ENCODE peak calls at places on chromosomes 7 and 10, in seven cellular contexts. U, H, V, C, S, A and I are unnamed samples.

GRCh38 chr10:112226439-112227248 is 43.1 kb upstream of the GPAM start:
- DNase-seq in U (no peak), H (no peak), V (no peak), C (no peak), S (no peak), A (no peak), I (peak)

GRCh38 chr10:122468923-122469781 is 7.8 kb downstream of the HTRA1 start:
- DNase-seq in U (no peak), H (no peak), V (no peak), C (peak), S (no peak), A (no peak), I (no peak)

GRCh38 chr10:110448682-110449418 is 48.9 kb upstream of the DUSP5 start:
- DNase-seq in U (no peak), H (no peak), V (no peak), C (no peak), S (no peak), A (no peak), I (no peak)

GRCh38 chr7:2466675-2467074 is 9.5 kb downstream of the GRIFIN start:
- DNase-seq in U (no peak), H (no peak), V (no peak), C (no peak), S (no peak), A (no peak), I (no peak)

GRCh38 chr7:20280475-20281351 is 50.0 kb upstream of the ITGB8 start:
- DNase-seq in U (no peak), H (no peak), V (no peak), C (peak), S (no peak), A (no peak), I (no peak)

GRCh38 chr7:17144313-17144712 is 154.1 kb upstream of the AHR start:
- DNase-seq in U (no peak), H (peak), V (no peak), C (peak), S (no peak), A (no peak), I (no peak)

GRCh38 chr7:50821457-50821977 is 38.8 kb upstream of the GRB10 start:
- DNase-seq in U (no peak), H (no peak), V (no peak), C (peak), S (no peak), A (no peak), I (no peak)

GRCh38 chr10:88114368-88114767 is 250.9 kb downstream of the PTEN start:
- DNase-seq in U (peak), H (peak), V (no peak), C (peak), S (no peak), A (peak), I (peak)

GRCh38 chr7:141737118-141737835 is 881 bp upstream of the SSBP1 start:
- DNase-seq in U (no peak), H (peak), V (no peak), C (no peak), S (no peak), A (no peak), I (no peak)

GRCh38 chr7:107661865-107662379 is 1.3 kb downstream of the SLC26A4 start:
- DNase-seq in U (peak), H (no peak), V (no peak), C (no peak), S (no peak), A (no peak), I (no peak)

GRCh38 chr10:88657901-88658300 is 6.3 kb upstream of the LIPF start:
- DNase-seq in U (no peak), H (no peak), V (no peak), C (peak), S (no peak), A (no peak), I (no peak)

GRCh38 chr7:12146813-12147212 is 64.3 kb upstream of the TMEM106B start:
- DNase-seq in U (peak), H (no peak), V (no peak), C (no peak), S (no peak), A (no peak), I (no peak)

GRCh38 chr7:151010002-151010306 is 14.3 kb downstream of the ATG9B start:
- DNase-seq in U (no peak), H (no peak), V (no peak), C (no peak), S (no peak), A (no peak), I (no peak)

GRCh38 chr10:35390441-35390840 is 54.1 kb downstream of the CCNY start:
- DNase-seq in U (no peak), H (no peak), V (no peak), C (no peak), S (no peak), A (no peak), I (no peak)

GRCh38 chr10:47299611-47299988 is 397 bp upstream of the GDF10 start:
- DNase-seq in U (no peak), H (no peak), V (no peak), C (no peak), S (no peak), A (no peak), I (no peak)
- H3K4me3 ChIP-seq in U (peak), H (no peak), V (peak), C (no peak), S (peak), A (peak), I (no peak)

DNA sequence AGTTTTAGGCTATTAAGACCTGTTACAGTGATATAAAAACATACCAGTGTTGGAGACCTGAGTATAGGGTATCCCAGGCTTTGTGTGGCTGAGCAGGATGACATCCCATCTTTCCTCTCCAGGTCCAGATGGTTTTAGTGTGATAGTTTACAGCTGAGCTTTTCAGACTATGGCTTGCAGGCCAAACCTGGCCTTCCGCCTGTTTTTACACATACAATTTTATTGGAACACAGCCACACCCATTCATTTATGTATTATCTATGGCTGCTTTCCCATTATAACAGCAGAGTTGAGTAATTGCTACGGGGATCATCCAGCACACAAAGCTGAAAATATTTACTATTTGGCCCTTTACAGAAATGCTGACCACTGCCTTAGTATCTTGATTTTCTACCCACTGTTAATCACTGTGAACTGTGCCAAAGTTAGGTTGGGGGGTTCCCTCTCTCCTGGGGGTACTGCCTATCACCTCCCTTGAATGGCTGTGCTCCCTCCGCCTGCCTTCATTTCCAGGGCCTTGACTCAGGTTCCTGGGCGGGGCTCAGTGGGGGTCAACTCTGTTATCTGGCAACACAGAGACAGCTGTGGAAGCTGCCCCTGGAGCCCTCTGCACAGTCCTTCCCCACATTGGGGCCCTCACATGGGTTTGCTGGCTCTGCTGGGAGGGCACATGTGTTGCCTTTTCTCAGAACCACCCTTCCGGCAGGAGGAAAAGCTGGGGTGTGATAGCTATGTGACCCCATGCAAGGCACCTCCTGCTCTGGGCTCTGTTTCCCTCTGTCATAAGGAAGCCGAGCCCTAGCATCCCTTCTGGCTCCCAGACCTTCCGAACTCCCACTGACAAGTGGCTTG is 40.3 kb upstream of the SH2D4B start:
- DNase-seq in U (no peak), H (no peak), V (no peak), C (peak), S (peak), A (peak), I (no peak)
- H3K4me3 ChIP-seq in U (no peak), H (no peak), V (no peak), C (no peak), S (no peak), A (no peak), I (no peak)

GRCh38 chr10:62384057-62384446 is 9.9 kb downstream of the ZNF365 start:
- DNase-seq in U (no peak), H (peak), V (no peak), C (peak), S (no peak), A (no peak), I (no peak)

GRCh38 chr10:62388328-62388727 is 14.2 kb downstream of the ZNF365 start:
- DNase-seq in U (peak), H (no peak), V (peak), C (no peak), S (no peak), A (no peak), I (no peak)

GRCh38 chr10:62382831-62383230 is 8.7 kb downstream of the ZNF365 start:
- DNase-seq in U (no peak), H (no peak), V (no peak), C (no peak), S (no peak), A (no peak), I (no peak)

GRCh38 chr10:62384447-62385081 is 10.4 kb downstream of the ZNF365 start:
- DNase-seq in U (no peak), H (no peak), V (no peak), C (no peak), S (no peak), A (no peak), I (no peak)

DNA sequence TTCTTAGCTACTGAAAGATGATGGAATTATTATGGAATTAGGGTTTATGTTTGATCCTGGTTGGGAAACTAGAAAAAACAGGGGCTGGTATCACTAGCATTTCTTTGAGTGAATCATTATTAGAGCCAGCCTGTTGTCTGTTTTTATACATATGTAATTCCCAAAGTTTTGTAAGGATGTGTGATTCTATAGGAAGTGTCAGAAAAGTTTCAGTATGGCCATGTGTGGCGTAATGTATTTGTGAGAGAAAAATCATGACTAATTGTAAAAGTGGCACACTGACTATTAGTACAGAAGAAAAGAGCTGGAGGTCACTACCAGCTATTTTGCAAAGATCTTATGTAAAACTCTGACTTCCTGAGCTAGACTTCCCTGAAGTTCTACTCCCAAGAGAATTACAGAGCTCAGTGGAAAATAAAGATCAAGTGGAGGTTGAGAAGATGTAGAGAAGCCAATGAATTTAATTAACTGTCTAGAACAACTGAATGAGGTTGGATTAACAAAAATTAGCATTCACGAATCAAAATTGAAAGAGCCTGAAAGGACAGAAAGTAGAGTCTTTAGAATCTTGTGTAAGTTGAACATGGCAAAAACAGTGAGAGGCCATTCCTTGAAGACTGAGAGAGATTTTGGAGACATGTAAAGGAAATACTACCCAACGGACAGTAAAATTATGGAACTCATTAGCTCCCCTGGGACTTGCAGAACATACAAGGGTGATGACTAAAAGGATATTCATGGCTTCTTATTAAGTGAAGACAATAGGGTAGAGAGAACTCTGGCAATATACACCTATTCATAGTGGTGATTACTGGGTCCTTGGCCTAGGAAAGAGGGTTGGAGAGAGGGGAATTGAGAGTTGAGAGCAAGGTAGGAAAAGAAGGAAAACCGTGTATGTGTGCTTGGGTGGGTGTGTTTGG is 12.5 kb downstream of the ZNF365 start:
- DNase-seq in U (no peak), H (no peak), V (no peak), C (peak), S (no peak), A (no peak), I (no peak)
- H3K4me3 ChIP-seq in U (no peak), H (no peak), V (no peak), C (no peak), S (no peak), A (no peak), I (no peak)

GRCh38 chr10:30141366-30141886 is 82.0 kb upstream of the JCAD start:
- DNase-seq in U (no peak), H (no peak), V (no peak), C (no peak), S (no peak), A (no peak), I (no peak)
- H3K4me3 ChIP-seq in U (no peak), H (no peak), V (no peak), C (no peak), S (no peak), A (no peak), I (no peak)

GRCh38 chr7:35720032-35720431 is 25.1 kb upstream of the HERPUD2 start:
- DNase-seq in U (no peak), H (no peak), V (no peak), C (no peak), S (no peak), A (no peak), I (no peak)

GRCh38 chr7:35720849-35721248 is 25.9 kb upstream of the HERPUD2 start:
- DNase-seq in U (no peak), H (no peak), V (no peak), C (no peak), S (no peak), A (no peak), I (no peak)

GRCh38 chr7:35722054-35722849 is 27.3 kb upstream of the HERPUD2 start:
- DNase-seq in U (no peak), H (no peak), V (no peak), C (no peak), S (no peak), A (no peak), I (no peak)

GRCh38 chr7:35723011-35723410 is 28.1 kb upstream of the HERPUD2 start:
- DNase-seq in U (no peak), H (peak), V (no peak), C (peak), S (no peak), A (no peak), I (no peak)

DNA sequence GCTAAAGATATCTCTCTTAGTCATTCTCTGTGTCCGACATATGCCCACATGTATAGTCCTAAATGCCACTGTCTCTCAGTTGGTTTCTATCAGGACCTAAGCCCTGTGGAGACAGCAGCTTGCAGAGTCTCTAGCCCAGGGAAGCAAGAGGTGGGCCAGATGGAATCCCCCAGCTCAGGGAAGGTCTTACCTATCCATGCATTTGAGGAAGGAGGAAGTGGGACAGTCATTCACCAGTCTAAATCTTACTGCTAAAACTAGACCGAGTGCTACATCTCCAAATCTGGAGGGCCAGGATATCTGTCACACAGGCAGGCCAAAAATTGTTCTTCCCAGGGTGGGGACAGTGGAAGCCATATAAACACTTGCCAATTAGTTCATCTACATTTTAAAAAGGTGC is 26.4 kb upstream of the HERPUD2 start:
- DNase-seq in U (no peak), H (no peak), V (no peak), C (no peak), S (no peak), A (no peak), I (no peak)
- H3K4me3 ChIP-seq in U (no peak), H (no peak), V (no peak), C (no peak), S (no peak), A (no peak), I (no peak)

GRCh38 chr10:15103513-15103912 is 6.4 kb downstream of the RPP38 start:
- DNase-seq in U (no peak), H (no peak), V (no peak), C (no peak), S (no peak), A (no peak), I (no peak)

GRCh38 chr10:15096661-15097010 is 519 bp upstream of the RPP38 start:
- DNase-seq in U (no peak), H (no peak), V (no peak), C (no peak), S (no peak), A (no peak), I (no peak)

GRCh38 chr10:15097011-15097812 is at the start of gene RPP38:
- DNase-seq in U (peak), H (peak), V (peak), C (peak), S (peak), A (peak), I (peak)

DNA sequence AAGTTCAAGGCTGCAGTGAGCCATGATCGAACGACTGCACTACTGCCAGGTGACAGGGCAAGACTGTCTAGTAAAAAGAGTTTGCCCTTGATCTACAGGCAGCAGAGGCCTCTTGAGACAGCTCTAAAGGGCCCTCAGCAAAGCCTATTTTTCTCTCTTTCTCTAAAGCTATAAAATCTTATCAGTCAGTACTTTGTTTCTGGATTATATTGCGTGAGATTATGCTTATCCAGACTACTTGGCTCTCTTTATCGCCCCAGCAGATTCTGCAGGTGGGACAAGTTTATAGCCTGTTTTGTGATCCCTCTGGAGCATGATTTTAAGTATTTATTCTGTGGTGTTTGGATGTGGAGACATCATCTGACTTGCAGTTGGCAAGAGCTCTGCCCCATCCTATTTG is 2.7 kb downstream of the RPP38 start:
- DNase-seq in U (no peak), H (no peak), V (no peak), C (no peak), S (no peak), A (no peak), I (no peak)
- H3K4me3 ChIP-seq in U (no peak), H (no peak), V (no peak), C (no peak), S (no peak), A (no peak), I (no peak)